ENCODE peak calls at places on chromosomes 3 and 15, in four cellular contexts. One of them, this sample, is unnamed.

GRCh38 chr15:95875141-95875643 is 455.3 kb upstream of the NR2F2 start:
- DNase-seq in GM12864: no peak
- DNase-seq in H9: no peak
- DNase-seq in GM12878: no peak
- DNase-seq in this sample: no peak

GRCh38 chr3:186915808-186916796 is 14.2 kb upstream of the ST6GAL1 start:
- DNase-seq in GM12864: no peak
- DNase-seq in H9: no peak
- DNase-seq in GM12878: no peak
- DNase-seq in this sample: no peak

GRCh38 chr3:138234401-138235179 is 47.5 kb downstream of the ARMC8 start:
- DNase-seq in GM12864: no peak
- DNase-seq in H9: no peak
- DNase-seq in GM12878: no peak
- DNase-seq in this sample: no peak

GRCh38 chr3:120163023-120163422 is 68.8 kb upstream of the GSK3B start:
- DNase-seq in GM12864: no peak
- DNase-seq in H9: no peak
- DNase-seq in GM12878: no peak
- DNase-seq in this sample: no peak

GRCh38 chr3:3191675-3192480 is 12.4 kb upstream of the CRBN start:
- DNase-seq in GM12864: no peak
- DNase-seq in H9: no peak
- DNase-seq in GM12878: no peak
- DNase-seq in this sample: no peak

GRCh38 chr3:13193320-13194284 is 120.4 kb upstream of the IQSEC1 start:
- DNase-seq in GM12864: no peak
- DNase-seq in H9: no peak
- DNase-seq in GM12878: no peak
- DNase-seq in this sample: no peak

GRCh38 chr15:61916104-61916503 is 144.1 kb downstream of the VPS13C start:
- DNase-seq in GM12864: no peak
- DNase-seq in H9: no peak
- DNase-seq in GM12878: no peak
- DNase-seq in this sample: no peak

GRCh38 chr3:112116777-112117186 is 16.3 kb downstream of the GCSAM start:
- DNase-seq in GM12864: no peak
- DNase-seq in H9: no peak
- DNase-seq in GM12878: no peak
- DNase-seq in this sample: no peak

GRCh38 chr3:195352895-195353488 is 82.0 kb upstream of the XXYLT1 start:
- DNase-seq in GM12864: no peak
- DNase-seq in H9: no peak
- DNase-seq in GM12878: no peak
- DNase-seq in this sample: no peak

GRCh38 chr3:171049831-171050444 is 23.4 kb upstream of the SLC2A2 start:
- DNase-seq in GM12864: no peak
- DNase-seq in H9: peak
- DNase-seq in GM12878: peak
- DNase-seq in this sample: peak

GRCh38 chr15:68418611-68419161 is 13.3 kb downstream of the ITGA11 start:
- DNase-seq in GM12864: no peak
- DNase-seq in H9: no peak
- DNase-seq in GM12878: no peak
- DNase-seq in this sample: no peak

GRCh38 chr15:31442203-31443090 is 115.8 kb downstream of the KLF13 start:
- DNase-seq in GM12864: no peak
- DNase-seq in H9: no peak
- DNase-seq in GM12878: no peak
- DNase-seq in this sample: no peak

GRCh38 chr3:31247850-31248618 is 284.7 kb upstream of the STT3B start:
- DNase-seq in GM12864: no peak
- DNase-seq in H9: no peak
- DNase-seq in GM12878: peak
- DNase-seq in this sample: no peak

GRCh38 chr3:49869525-49870126 is at the start of gene CAMKV:
- DNase-seq in GM12864: no peak
- DNase-seq in H9: peak
- DNase-seq in GM12878: no peak
- DNase-seq in this sample: peak

GRCh38 chr15:31292391-31293020 is 34.1 kb upstream of the KLF13 start:
- DNase-seq in GM12864: no peak
- DNase-seq in H9: no peak
- DNase-seq in GM12878: no peak
- DNase-seq in this sample: no peak

GRCh38 chr3:112011376-112011940 is 12.7 kb downstream of the TAGLN3 start:
- DNase-seq in GM12864: no peak
- DNase-seq in H9: no peak
- DNase-seq in GM12878: no peak
- DNase-seq in this sample: no peak

GRCh38 chr3:20288050-20288449 is 102.0 kb upstream of the SGO1 start:
- DNase-seq in GM12864: no peak
- DNase-seq in H9: peak
- DNase-seq in GM12878: no peak
- DNase-seq in this sample: no peak

GRCh38 chr3:107064445-107065060 is 312.7 kb upstream of the CCDC54 start:
- DNase-seq in GM12864: peak
- DNase-seq in H9: peak
- DNase-seq in GM12878: peak
- DNase-seq in this sample: peak

GRCh38 chr15:95604634-95605036 is 725.9 kb upstream of the NR2F2 start:
- DNase-seq in GM12864: no peak
- DNase-seq in H9: no peak
- DNase-seq in GM12878: no peak
- DNase-seq in this sample: no peak

GRCh38 chr3:180640987-180641386 is 38.3 kb downstream of the CCDC39 start:
- DNase-seq in GM12864: no peak
- DNase-seq in H9: no peak
- DNase-seq in GM12878: no peak
- DNase-seq in this sample: no peak

DNA sequence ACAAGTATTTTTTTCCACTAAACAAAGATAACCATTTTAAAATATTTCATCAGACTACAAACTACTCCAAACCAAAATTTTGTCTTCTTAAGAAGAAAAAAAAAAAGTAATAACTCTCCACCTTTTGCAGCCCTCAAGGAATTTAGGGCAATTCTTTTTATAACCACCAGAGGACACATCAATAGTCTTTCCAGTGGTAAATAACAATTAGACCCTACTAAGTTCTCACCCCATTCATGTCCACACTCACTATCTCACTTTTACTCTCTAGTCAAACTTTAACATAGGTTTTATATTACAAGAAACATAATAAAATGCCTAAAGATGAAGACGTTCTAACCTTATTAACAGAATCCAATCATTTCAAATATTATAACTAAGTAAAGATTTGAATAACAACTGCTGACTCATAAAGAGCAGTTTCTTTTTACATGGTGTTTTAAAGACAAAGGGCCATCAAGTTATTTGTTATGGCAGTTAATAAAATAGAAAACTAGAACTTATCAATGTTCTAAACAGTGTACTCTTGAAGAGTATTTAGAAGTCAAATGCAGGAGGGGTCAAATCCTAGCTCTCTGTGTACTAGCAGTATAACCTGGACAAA is 33.0 kb downstream of the CCDC39 start:
- DNase-seq in GM12864: no peak
- DNase-seq in H9: no peak
- DNase-seq in GM12878: no peak
- DNase-seq in this sample: no peak
- TF ChIP-seq CTCF in GM12864: peak
- TF ChIP-seq CTCF in H9: peak
- TF ChIP-seq CTCF in GM12878: peak
- TF ChIP-seq CTCF in this sample: no peak

GRCh38 chr15:45276851-45277250 is 24.8 kb downstream of the SLC28A2 start:
- DNase-seq in GM12864: no peak
- DNase-seq in H9: no peak
- DNase-seq in GM12878: peak
- DNase-seq in this sample: no peak

GRCh38 chr15:45274636-45275035 is 22.6 kb downstream of the SLC28A2 start:
- DNase-seq in GM12864: no peak
- DNase-seq in H9: no peak
- DNase-seq in GM12878: no peak
- DNase-seq in this sample: no peak

DNA sequence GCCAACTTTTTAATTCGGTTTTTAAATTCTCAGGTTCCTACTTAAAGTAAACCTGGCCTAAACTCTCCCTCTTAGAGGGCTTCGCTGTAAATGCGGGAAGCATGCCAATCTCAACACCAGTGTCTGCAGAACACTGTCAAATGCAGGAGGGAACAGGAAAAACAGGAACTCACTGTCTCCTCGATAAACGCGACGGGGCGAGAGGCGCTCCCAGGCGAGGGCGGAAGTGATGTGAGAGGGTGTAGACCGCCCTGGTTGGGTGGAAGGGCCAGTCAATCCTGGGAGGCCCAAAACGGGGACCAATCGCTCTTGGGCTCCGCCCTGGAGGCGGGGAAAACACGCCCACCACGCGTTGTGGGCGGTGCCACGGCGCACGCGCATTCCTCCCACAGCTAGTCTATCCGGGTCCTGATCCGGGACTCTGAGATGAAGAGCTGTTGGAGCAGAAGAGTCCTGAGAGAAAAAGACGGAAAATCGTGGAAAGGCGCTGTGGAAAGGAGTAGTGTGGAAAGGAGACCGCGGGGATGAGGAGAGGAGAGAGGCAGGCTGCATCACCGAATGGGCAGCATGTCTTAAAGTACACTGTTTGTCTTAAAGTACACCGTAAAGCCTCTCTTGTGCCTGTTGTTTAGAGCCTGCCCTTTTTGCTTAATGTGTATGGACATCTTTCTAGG is 27.1 kb downstream of the SLC28A2 start:
- DNase-seq in GM12864: peak
- DNase-seq in H9: peak
- DNase-seq in GM12878: peak
- DNase-seq in this sample: peak
- TF ChIP-seq CTCF in GM12864: no peak
- TF ChIP-seq CTCF in H9: no peak
- TF ChIP-seq CTCF in GM12878: no peak
- TF ChIP-seq CTCF in this sample: no peak

GRCh38 chr15:90388462-90389182 is 580 bp downstream of the IQGAP1 start:
- DNase-seq in GM12864: no peak
- DNase-seq in H9: peak
- DNase-seq in GM12878: no peak
- DNase-seq in this sample: peak
- TF ChIP-seq CTCF in GM12864: no peak
- TF ChIP-seq CTCF in H9: peak
- TF ChIP-seq CTCF in GM12878: no peak
- TF ChIP-seq CTCF in this sample: peak

GRCh38 chr3:143352850-143353550 is 233.4 kb downstream of the CHST2 start:
- DNase-seq in GM12864: no peak
- DNase-seq in H9: no peak
- DNase-seq in GM12878: no peak
- DNase-seq in this sample: no peak

GRCh38 chr3:143349455-143349854 is 229.9 kb downstream of the CHST2 start:
- DNase-seq in GM12864: peak
- DNase-seq in H9: no peak
- DNase-seq in GM12878: no peak
- DNase-seq in this sample: no peak

GRCh38 chr3:143352031-143352623 is 232.6 kb downstream of the CHST2 start:
- DNase-seq in GM12864: no peak
- DNase-seq in H9: no peak
- DNase-seq in GM12878: no peak
- DNase-seq in this sample: no peak

GRCh38 chr3:143344516-143345165 is 225.1 kb downstream of the CHST2 start:
- DNase-seq in GM12864: no peak
- DNase-seq in H9: no peak
- DNase-seq in GM12878: no peak
- DNase-seq in this sample: no peak

DNA sequence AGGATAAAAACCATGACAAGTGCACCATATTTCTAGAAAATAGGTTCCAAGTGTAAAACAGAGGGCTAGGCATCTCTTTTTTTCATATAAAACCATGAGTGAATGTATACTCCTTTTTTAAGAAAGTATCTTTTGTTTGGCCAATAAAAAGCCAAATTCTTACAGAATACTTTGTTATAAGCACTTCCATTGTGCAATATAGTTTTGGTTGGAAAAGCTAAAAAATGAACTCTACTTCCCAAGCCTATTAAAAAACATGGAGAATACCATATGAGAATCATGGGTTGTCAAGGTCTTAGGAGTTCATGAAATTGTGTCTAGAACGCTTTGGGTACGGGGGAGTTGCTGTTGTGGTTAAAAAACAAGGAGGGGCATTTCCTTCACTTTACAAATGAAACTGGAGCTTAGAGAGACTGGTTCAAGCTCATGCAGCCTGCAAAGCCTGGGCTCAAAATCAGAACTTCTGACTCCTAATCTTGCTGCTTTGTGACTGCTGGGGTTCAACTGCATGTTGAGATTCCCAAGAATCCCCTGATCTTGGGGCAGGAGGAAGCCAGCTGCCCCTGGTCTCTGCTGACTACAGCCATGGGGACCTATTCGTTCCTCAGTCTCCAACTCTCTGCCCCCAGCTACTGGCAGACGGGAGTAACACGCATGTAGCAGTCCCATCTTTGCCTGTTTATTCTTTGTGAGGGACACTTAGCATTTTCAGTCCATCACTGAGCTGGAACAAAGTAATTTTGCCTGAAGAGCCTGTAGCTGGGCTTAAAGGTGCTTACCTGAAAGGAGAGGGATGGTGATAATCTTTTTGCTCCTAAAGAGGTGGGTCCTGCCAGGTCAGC is 229.1 kb downstream of the CHST2 start:
- DNase-seq in GM12864: peak
- DNase-seq in H9: no peak
- DNase-seq in GM12878: no peak
- DNase-seq in this sample: peak
- TF ChIP-seq CTCF in GM12864: peak
- TF ChIP-seq CTCF in H9: no peak
- TF ChIP-seq CTCF in GM12878: peak
- TF ChIP-seq CTCF in this sample: no peak